ENCODE peak calls at places on chromosome X, in ten cellular contexts. L, X, S, D, M, E, G, R, Y and Q are unnamed samples.

GRCh38 chrX:13699183-13699826 is 10.4 kb downstream of the RAB9A start:
- DNase-seq in D (peak; percentile 46), R (no peak), G (no peak), M (no peak), E (peak; percentile 20), L (no peak), X (no peak), Y (no peak), S (no peak), Q (no peak)

GRCh38 chrX:39519213-39519544 is 578.6 kb downstream of the BCOR start:
- DNase-seq in E (peak; percentile 44), X (peak; percentile 15), G (no peak), S (no peak), M (peak; percentile 48), L (peak; percentile 41), Y (no peak), D (peak; percentile 25), R (no peak), Q (peak; percentile 0)

GRCh38 chrX:7225338-7225737 is 77.4 kb upstream of the PUDP start:
- DNase-seq in M (peak; percentile 11), Y (no peak), D (no peak), S (no peak), R (no peak), G (no peak), X (no peak), L (no peak), E (no peak), Q (no peak)

GRCh38 chrX:74578137-74578536 is 36.3 kb downstream of the RLIM start:
- DNase-seq in X (no peak), S (no peak), E (no peak), R (no peak), L (no peak), D (no peak), Y (no peak), G (no peak), M (no peak), Q (no peak)

GRCh38 chrX:73977542-73978169 is 326.3 kb upstream of the ZCCHC13 start:
- DNase-seq in M (no peak), S (no peak), D (no peak), X (no peak), R (no peak), Y (no peak), L (no peak), E (no peak), G (no peak), Q (no peak)

GRCh38 chrX:19807414-19807813 is 80.0 kb downstream of the SH3KBP1 start:
- DNase-seq in X (no peak), D (no peak), M (no peak), S (no peak), L (no peak), E (no peak), G (no peak), Y (no peak), R (no peak), Q (no peak)

GRCh38 chrX:137424679-137425078 is 141.2 kb upstream of the ZIC3 start:
- DNase-seq in S (no peak), G (no peak), E (no peak), M (no peak), R (no peak), L (no peak), D (no peak), Y (no peak), X (no peak), Q (no peak)

GRCh38 chrX:118564498-118564897 is 68.9 kb downstream of the DOCK11 start:
- DNase-seq in Y (no peak), S (no peak), M (no peak), L (no peak), D (no peak), R (no peak), G (no peak), X (no peak), E (no peak), Q (no peak)

GRCh38 chrX:135740683-135741149 is 27.3 kb downstream of the CT45A3 start:
- DNase-seq in D (no peak), E (no peak), R (peak; percentile 25), L (no peak), S (no peak), G (no peak), X (no peak), Y (no peak), M (no peak), Q (peak; percentile 32)

GRCh38 chrX:40897768-40898167 is 162.4 kb upstream of the MED14 start:
- DNase-seq in M (no peak), S (no peak), E (no peak), R (no peak), X (no peak), Y (no peak), L (no peak), D (no peak), G (no peak), Q (no peak)

GRCh38 chrX:111519215-111519614 is 7.8 kb downstream of the SERTM2 start:
- DNase-seq in E (peak; percentile 16), M (no peak), Y (no peak), X (no peak), R (no peak), D (peak; percentile 23), G (no peak), L (peak; percentile 1), S (no peak), Q (no peak)

GRCh38 chrX:54747713-54748393 is 50.2 kb downstream of the ITIH6 start:
- DNase-seq in S (no peak), G (no peak), Y (no peak), X (no peak), E (no peak), L (no peak), M (no peak), R (no peak), D (no peak), Q (no peak)

GRCh38 chrX:9465380-9466114 is 689 bp downstream of the TBL1X start:
- DNase-seq in D (no peak), M (no peak), G (peak; percentile 71), E (no peak), Y (no peak), X (peak; percentile 17), R (peak; percentile 14), L (no peak), S (no peak), Q (peak; percentile 20)

GRCh38 chrX:150504399-150505186 is 63.8 kb upstream of the MTM1 start:
- DNase-seq in X (no peak), S (no peak), G (no peak), M (no peak), E (peak; percentile 50), Y (peak; percentile 62), L (peak; percentile 10), D (peak; percentile 15), R (no peak), Q (peak; percentile 28)

GRCh38 chrX:115892056-115892708 is 278.4 kb upstream of the AGTR2 start:
- DNase-seq in R (no peak), E (peak; percentile 6), M (no peak), X (no peak), L (no peak), D (peak; percentile 12), S (no peak), Y (no peak), G (no peak), Q (no peak)

GRCh38 chrX:148501121-148502066 is 977 bp downstream of the AFF2 start:
- DNase-seq in M (no peak), E (no peak), Y (no peak), L (peak; percentile 0), R (peak; percentile 9), G (peak; percentile 33), X (no peak), S (no peak), D (no peak), Q (no peak)

GRCh38 chrX:50635811-50636365 is 165.3 kb upstream of the DGKK start:
- DNase-seq in R (no peak), X (peak; percentile 25), D (no peak), G (no peak), L (no peak), M (no peak), E (no peak), Y (peak; percentile 16), S (no peak), Q (no peak)

GRCh38 chrX:19616959-19617358 is 101.7 kb upstream of the MAP3K15 start:
- DNase-seq in L (peak; percentile 45), M (no peak), G (no peak), Y (no peak), D (no peak), S (no peak), R (no peak), E (peak; percentile 51), X (no peak), Q (peak; percentile 80)

GRCh38 chrX:141935645-141936044 is 32.0 kb downstream of the MAGEC1 start:
- DNase-seq in S (no peak), M (no peak), Y (no peak), E (no peak), R (no peak), G (no peak), X (no peak), D (no peak), L (no peak), Q (no peak)

GRCh38 chrX:154718607-154719006 is 32.3 kb downstream of the GAB3 start:
- DNase-seq in R (peak; percentile 13), L (no peak), E (no peak), Y (no peak), G (peak; percentile 44), D (no peak), S (no peak), M (no peak), X (no peak), Q (no peak)

GRCh38 chrX:71989768-71990167 is 79.1 kb downstream of the NHSL2 start:
- DNase-seq in L (peak; percentile 75), E (peak; percentile 94), S (no peak), Y (no peak), M (no peak), D (peak; percentile 91), G (no peak), X (no peak), R (no peak), Q (peak; percentile 68)

GRCh38 chrX:153708415-153708814 is 15.8 kb downstream of the BCAP31 start:
- DNase-seq in E (peak; percentile 75), D (peak; percentile 84), S (no peak), X (peak; percentile 55), L (peak; percentile 65), G (no peak), Y (peak; percentile 60), M (no peak), R (peak; percentile 25), Q (peak; percentile 78)

GRCh38 chrX:118254611-118255010 is 91.3 kb upstream of the WDR44 start:
- DNase-seq in G (peak; percentile 24), D (peak; percentile 60), E (peak; percentile 66), M (peak; percentile 1), R (peak; percentile 7), Y (peak; percentile 21), S (peak; percentile 11), L (peak; percentile 34), X (no peak), Q (peak; percentile 35)

GRCh38 chrX:55119271-55119670 is 30.5 kb downstream of the PAGE2 start:
- DNase-seq in X (no peak), M (no peak), D (no peak), E (peak; percentile 6), S (no peak), L (no peak), Y (no peak), G (no peak), R (no peak), Q (no peak)

GRCh38 chrX:140733766-140734342 is 24.3 kb downstream of the LINC00632 start:
- DNase-seq in S (peak; percentile 10), R (peak; percentile 2), G (peak; percentile 27), M (no peak), D (peak; percentile 68), E (peak; percentile 63), L (peak; percentile 40), Y (peak; percentile 45), X (peak; percentile 11), Q (peak; percentile 40)